ENCODE peak calls at places on chromosomes 3 and 15, in four cellular contexts. One of them, this sample, is unnamed. For H3K9me3, the result is how much of the 10 kb centered on the place peaks cover.

GRCh38 chr3:62665627-62666433 is 209.4 kb downstream of the CADPS start:
- DNase-seq in Peyer's patch: peak
- DNase-seq in adipocyte: peak
- DNase-seq in heart left ventricle: peak
- DNase-seq in this sample: no peak

GRCh38 chr3:134810052-134810435 is 15.0 kb downstream of the EPHB1 start:
- DNase-seq in Peyer's patch: no peak
- DNase-seq in adipocyte: no peak
- DNase-seq in heart left ventricle: no peak
- DNase-seq in this sample: no peak

GRCh38 chr3:156368189-156368588 is 186.7 kb downstream of the SSR3 start:
- DNase-seq in Peyer's patch: no peak
- DNase-seq in adipocyte: no peak
- DNase-seq in heart left ventricle: no peak
- DNase-seq in this sample: no peak

GRCh38 chr3:119690043-119690656 is 12.7 kb upstream of the CFAP91 start:
- DNase-seq in Peyer's patch: no peak
- DNase-seq in adipocyte: peak
- DNase-seq in heart left ventricle: no peak
- DNase-seq in this sample: no peak

GRCh38 chr15:38646716-38647115 is 82.1 kb upstream of the RASGRP1 start:
- DNase-seq in Peyer's patch: no peak
- DNase-seq in adipocyte: no peak
- DNase-seq in heart left ventricle: no peak
- DNase-seq in this sample: no peak

GRCh38 chr15:77419050-77419835 is 661 bp downstream of the PEAK1 start:
- DNase-seq in Peyer's patch: peak
- DNase-seq in adipocyte: peak
- DNase-seq in heart left ventricle: peak
- DNase-seq in this sample: no peak

GRCh38 chr3:135970500-135971116 is 5.1 kb downstream of the PPP2R3A start:
- DNase-seq in Peyer's patch: no peak
- DNase-seq in adipocyte: no peak
- DNase-seq in heart left ventricle: no peak
- DNase-seq in this sample: no peak

GRCh38 chr15:40042791-40043320 is 3.9 kb upstream of the SRP14 start:
- DNase-seq in Peyer's patch: no peak
- DNase-seq in adipocyte: no peak
- DNase-seq in heart left ventricle: no peak
- DNase-seq in this sample: no peak

GRCh38 chr15:79337591-79337990 is 26.7 kb downstream of the TMED3 start:
- DNase-seq in Peyer's patch: no peak
- DNase-seq in adipocyte: no peak
- DNase-seq in heart left ventricle: no peak
- DNase-seq in this sample: no peak

GRCh38 chr15:81940467-81941451 is 105.1 kb downstream of the MEX3B start:
- DNase-seq in Peyer's patch: no peak
- DNase-seq in adipocyte: peak
- DNase-seq in heart left ventricle: no peak
- DNase-seq in this sample: no peak

GRCh38 chr3:72776-73175 is 123.8 kb upstream of the CHL1 start:
- DNase-seq in Peyer's patch: no peak
- DNase-seq in adipocyte: no peak
- DNase-seq in heart left ventricle: no peak
- DNase-seq in this sample: no peak

GRCh38 chr3:16528581-16528993 is 15.1 kb upstream of the RFTN1 start:
- DNase-seq in Peyer's patch: no peak
- DNase-seq in adipocyte: no peak
- DNase-seq in heart left ventricle: peak
- DNase-seq in this sample: no peak

GRCh38 chr15:50562735-50563640 is 16.5 kb upstream of the USP50 start:
- DNase-seq in Peyer's patch: no peak
- DNase-seq in adipocyte: no peak
- DNase-seq in heart left ventricle: no peak
- DNase-seq in this sample: no peak

GRCh38 chr3:152365766-152366593 is 97.3 kb downstream of the MBNL1 start:
- DNase-seq in Peyer's patch: no peak
- DNase-seq in adipocyte: no peak
- DNase-seq in heart left ventricle: no peak
- DNase-seq in this sample: no peak

GRCh38 chr3:113867506-113867905 is 28.9 kb downstream of the GRAMD1C start:
- DNase-seq in Peyer's patch: no peak
- DNase-seq in adipocyte: peak
- DNase-seq in heart left ventricle: no peak
- DNase-seq in this sample: no peak

GRCh38 chr3:179882322-179882721 is 154.4 kb downstream of the PEX5L start:
- DNase-seq in Peyer's patch: no peak
- DNase-seq in adipocyte: peak
- DNase-seq in heart left ventricle: no peak
- DNase-seq in this sample: no peak

GRCh38 chr15:85282504-85283115 is 97.8 kb upstream of the AKAP13 start:
- DNase-seq in Peyer's patch: no peak
- DNase-seq in adipocyte: peak
- DNase-seq in heart left ventricle: no peak
- DNase-seq in this sample: no peak

GRCh38 chr15:70245932-70246622 is 148.4 kb upstream of the TLE3 start:
- DNase-seq in Peyer's patch: peak
- DNase-seq in adipocyte: peak
- DNase-seq in heart left ventricle: peak
- DNase-seq in this sample: no peak

GRCh38 chr3:9727041-9727595 is 4.4 kb upstream of the BRPF1 start:
- DNase-seq in Peyer's patch: peak
- DNase-seq in adipocyte: no peak
- DNase-seq in heart left ventricle: no peak
- DNase-seq in this sample: no peak

GRCh38 chr3:14137445-14137844 is 12.6 kb downstream of the TMEM43 start:
- DNase-seq in Peyer's patch: no peak
- DNase-seq in adipocyte: no peak
- DNase-seq in heart left ventricle: no peak
- DNase-seq in this sample: no peak

GRCh38 chr15:62895139-62895866 is 147.2 kb upstream of the TPM1 start:
- DNase-seq in Peyer's patch: no peak
- DNase-seq in adipocyte: peak
- DNase-seq in heart left ventricle: no peak
- DNase-seq in this sample: no peak

GRCh38 chr3:171295502-171296373 is 164.5 kb downstream of the TNIK start:
- DNase-seq in Peyer's patch: no peak
- DNase-seq in adipocyte: peak
- DNase-seq in heart left ventricle: no peak
- DNase-seq in this sample: no peak

GRCh38 chr3:55813268-55814097 is 326.4 kb upstream of the WNT5A start:
- DNase-seq in Peyer's patch: no peak
- DNase-seq in adipocyte: peak
- DNase-seq in heart left ventricle: no peak
- DNase-seq in this sample: no peak

GRCh38 chr3:59407425-59407824 is 357.6 kb upstream of the CFAP20DC start:
- DNase-seq in Peyer's patch: no peak
- DNase-seq in adipocyte: no peak
- DNase-seq in heart left ventricle: no peak
- DNase-seq in this sample: no peak

GRCh38 chr3:70006089-70006488 is 6.6 kb downstream of the SAMMSON start:
- DNase-seq in Peyer's patch: no peak
- DNase-seq in adipocyte: no peak
- DNase-seq in heart left ventricle: no peak
- DNase-seq in this sample: no peak

GRCh38 chr15:73927476-73928240 is 1.4 kb downstream of the LOXL1 start:
- DNase-seq in Peyer's patch: peak
- DNase-seq in adipocyte: peak
- DNase-seq in heart left ventricle: peak
- DNase-seq in this sample: peak

GRCh38 chr15:64875641-64876223 is 34.0 kb downstream of the PLEKHO2 start:
- DNase-seq in Peyer's patch: no peak
- DNase-seq in adipocyte: no peak
- DNase-seq in heart left ventricle: no peak
- DNase-seq in this sample: no peak

GRCh38 chr15:72197460-72198409 is at the start of gene GRAMD2A:
- DNase-seq in Peyer's patch: peak
- DNase-seq in adipocyte: peak
- DNase-seq in heart left ventricle: no peak
- DNase-seq in this sample: no peak

GRCh38 chr3:14410106-14410500 is 7.7 kb downstream of the SLC6A6 start:
- DNase-seq in Peyer's patch: no peak
- DNase-seq in adipocyte: no peak
- DNase-seq in heart left ventricle: no peak
- DNase-seq in this sample: no peak

GRCh38 chr3:24598691-24599090 is 104.0 kb upstream of the THRB start:
- DNase-seq in Peyer's patch: peak
- DNase-seq in adipocyte: peak
- DNase-seq in heart left ventricle: no peak
- DNase-seq in this sample: no peak

GRCh38 chr15:83380682-83381081 is 66.5 kb upstream of the SH3GL3 start:
- DNase-seq in Peyer's patch: no peak
- DNase-seq in adipocyte: peak
- DNase-seq in heart left ventricle: peak
- DNase-seq in this sample: no peak

DNA sequence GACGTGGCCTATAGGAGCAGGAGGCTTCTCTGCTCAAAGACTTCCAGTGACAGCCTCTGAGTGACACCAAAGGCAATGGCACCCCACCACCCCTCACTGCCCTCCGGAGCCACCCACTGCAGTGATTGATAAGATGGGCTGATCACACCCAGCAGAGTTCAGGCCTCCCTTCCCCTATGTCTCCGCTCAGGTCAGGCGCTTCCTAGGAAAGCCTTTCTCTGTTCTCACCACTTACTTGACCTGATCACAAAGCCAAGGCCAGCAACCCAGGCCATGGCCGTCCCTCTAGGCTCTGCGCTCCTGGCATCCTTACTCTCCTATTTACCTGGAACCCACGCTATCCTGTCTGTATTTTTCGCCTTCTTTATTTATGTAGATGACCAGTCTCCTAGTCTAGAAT is 282.3 kb downstream of the OCA2 start:
- DNase-seq in Peyer's patch: no peak
- DNase-seq in adipocyte: no peak
- DNase-seq in heart left ventricle: no peak
- DNase-seq in this sample: no peak
- H3K9me3 ChIP-seq in Peyer's patch: under half
- H3K9me3 ChIP-seq in adipocyte: under half
- H3K9me3 ChIP-seq in heart left ventricle: under half
- H3K9me3 ChIP-seq in this sample: under half

DNA sequence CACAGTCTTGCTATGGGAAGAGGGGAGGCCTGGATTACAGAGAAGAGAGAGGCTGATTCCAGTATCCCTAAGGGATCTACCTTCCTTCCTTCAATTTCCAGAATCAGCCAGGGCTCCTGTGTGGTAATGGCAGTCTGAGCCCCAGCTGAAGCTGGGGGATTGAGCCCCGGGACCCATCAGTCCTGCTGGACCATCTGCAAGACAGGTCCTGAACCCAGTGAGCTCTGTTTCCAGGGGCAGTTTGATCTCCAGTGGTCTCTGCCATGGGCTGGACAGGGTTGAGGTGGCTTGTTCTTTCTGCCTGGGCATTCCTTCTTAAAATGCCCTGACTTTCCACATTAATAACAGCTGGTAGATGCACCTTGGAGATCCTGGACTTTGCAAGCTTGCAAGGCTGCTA is 685.2 kb downstream of the TBL1XR1 start:
- DNase-seq in Peyer's patch: no peak
- DNase-seq in adipocyte: no peak
- DNase-seq in heart left ventricle: no peak
- DNase-seq in this sample: no peak
- H3K9me3 ChIP-seq in Peyer's patch: under half
- H3K9me3 ChIP-seq in adipocyte: under half
- H3K9me3 ChIP-seq in heart left ventricle: under half
- H3K9me3 ChIP-seq in this sample: under half

DNA sequence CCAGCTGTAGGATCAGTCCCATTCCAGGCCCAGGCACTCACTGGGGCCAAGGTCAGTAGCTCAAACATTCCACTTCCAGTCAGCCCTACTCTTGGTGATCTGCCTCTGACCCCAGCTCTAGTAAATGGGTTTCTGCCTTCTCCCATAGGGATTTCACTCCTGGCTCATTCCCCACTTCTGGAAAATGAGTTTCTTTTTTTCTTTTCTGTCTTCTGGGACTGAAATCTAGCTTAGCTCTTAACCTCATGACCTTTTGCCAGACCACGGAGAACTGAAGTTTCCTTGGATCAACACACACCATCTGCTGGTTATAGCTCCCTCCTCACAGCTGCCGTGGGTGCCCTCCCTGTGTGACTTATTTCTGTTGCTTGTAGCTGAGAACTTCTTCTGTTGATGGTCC is 21.3 kb downstream of the MME start:
- DNase-seq in Peyer's patch: no peak
- DNase-seq in adipocyte: peak
- DNase-seq in heart left ventricle: peak
- DNase-seq in this sample: no peak
- H3K9me3 ChIP-seq in Peyer's patch: under half
- H3K9me3 ChIP-seq in adipocyte: under half
- H3K9me3 ChIP-seq in heart left ventricle: under half
- H3K9me3 ChIP-seq in this sample: under half

GRCh38 chr15:100384108-100384410 is 42.3 kb upstream of the ADAMTS17 start:
- DNase-seq in Peyer's patch: no peak
- DNase-seq in adipocyte: no peak
- DNase-seq in heart left ventricle: no peak
- DNase-seq in this sample: no peak

GRCh38 chr15:100385300-100385699 is 43.5 kb upstream of the ADAMTS17 start:
- DNase-seq in Peyer's patch: no peak
- DNase-seq in adipocyte: no peak
- DNase-seq in heart left ventricle: no peak
- DNase-seq in this sample: no peak

GRCh38 chr15:100383302-100384107 is 41.7 kb upstream of the ADAMTS17 start:
- DNase-seq in Peyer's patch: no peak
- DNase-seq in adipocyte: peak
- DNase-seq in heart left ventricle: no peak
- DNase-seq in this sample: no peak
- H3K9me3 ChIP-seq in Peyer's patch: under half
- H3K9me3 ChIP-seq in adipocyte: under half
- H3K9me3 ChIP-seq in heart left ventricle: under half
- H3K9me3 ChIP-seq in this sample: under half

DNA sequence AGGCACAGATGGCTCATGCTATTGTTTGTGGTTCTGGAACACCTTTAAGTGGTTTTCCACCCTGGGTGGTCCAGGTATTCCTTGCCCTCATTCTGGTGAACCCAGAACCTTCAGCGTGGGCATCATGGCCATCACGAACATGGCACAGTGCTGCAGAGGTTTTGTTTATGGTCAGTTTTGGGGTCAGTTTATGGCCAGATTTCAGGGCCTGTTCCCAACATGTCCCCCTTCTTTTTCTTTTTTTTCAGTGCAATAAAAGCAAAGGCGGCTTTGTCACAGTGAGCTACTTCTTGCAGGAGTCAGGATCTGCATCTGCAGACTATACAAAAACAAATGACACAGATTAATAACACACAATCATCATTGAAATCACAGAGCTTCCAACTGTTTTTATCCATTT is 1085.0 kb upstream of the ALCAM start:
- DNase-seq in Peyer's patch: no peak
- DNase-seq in adipocyte: no peak
- DNase-seq in heart left ventricle: no peak
- DNase-seq in this sample: no peak
- H3K9me3 ChIP-seq in Peyer's patch: under half
- H3K9me3 ChIP-seq in adipocyte: under half
- H3K9me3 ChIP-seq in heart left ventricle: under half
- H3K9me3 ChIP-seq in this sample: under half